ENCODE peak calls at places on chromosomes 6 and 20, in seven cellular contexts. J is transverse colon; T is H54; C is T-cell; Q is colonic mucosa; V is activated CD4-positive, alpha-beta T cell treated with anti-CD3 and anti-CD28 coated beads, Interleukin-2, amount 10 ng/mL, durations not matched to agents 7 days and 5 days; N is activated naive CD4-positive, alpha-beta T cell. Y is an unnamed sample.

GRCh38 chr20:63183422-63184146 is 32.3 kb downstream of the YTHDF1 start:
- DNase-seq in J (peak; percentile 27), T (peak; percentile 72), C (peak; percentile 46), Q (peak; percentile 37), V (peak; percentile 54), N (peak; percentile 24), Y (no peak)

GRCh38 chr6:29602564-29603361 is 17.8 kb downstream of the OR2H2 start:
- DNase-seq in J (no peak), T (no peak), C (no peak), Q (no peak), V (peak; percentile 11), N (no peak), Y (no peak)

GRCh38 chr6:121686611-121687023 is 251.2 kb downstream of the GJA1 start:
- DNase-seq in J (no peak), T (no peak), C (no peak), Q (peak; percentile 21), V (peak; percentile 6), N (no peak), Y (no peak)

GRCh38 chr20:18837710-18838109 is 24.1 kb downstream of the SCP2D1 start:
- DNase-seq in J (no peak), T (no peak), C (no peak), Q (no peak), V (no peak), N (no peak), Y (no peak)

GRCh38 chr6:5036309-5036708 is 32.5 kb upstream of the RPP40 start:
- DNase-seq in J (peak; percentile 21), T (peak; percentile 74), C (no peak), Q (peak; percentile 52), V (no peak), N (no peak), Y (no peak)

GRCh38 chr20:36439040-36439730 is 102.1 kb upstream of the MYL9 start:
- DNase-seq in J (peak; percentile 69), T (peak; percentile 71), C (peak; percentile 54), Q (peak; percentile 71), V (peak; percentile 70), N (peak; percentile 25), Y (peak; percentile 30)

GRCh38 chr6:41379314-41379713 is 43.9 kb downstream of the NCR2 start:
- DNase-seq in J (no peak), T (no peak), C (no peak), Q (no peak), V (no peak), N (no peak), Y (no peak)

GRCh38 chr6:13526718-13527668 is 39.6 kb upstream of the GFOD1 start:
- DNase-seq in J (peak; percentile 57), T (no peak), C (peak; percentile 42), Q (peak; percentile 48), V (peak; percentile 32), N (peak; percentile 5), Y (peak; percentile 31)

GRCh38 chr20:38649275-38649891 is 47.8 kb downstream of the ARHGAP40 start:
- DNase-seq in J (no peak), T (no peak), C (no peak), Q (no peak), V (peak; percentile 19), N (no peak), Y (peak; percentile 60)

Y was measured in pons.